ENCODE peak calls at places on chromosomes 5 and 9, in nine cellular contexts. One of them, this sample, is unnamed.

GRCh38 chr5:68872088-68872842 is 221.5 kb upstream of the SLC30A5 start:
- DNase-seq in NCI-H1694: no peak
- DNase-seq in osteocyte: no peak
- DNase-seq in NCI-H2081: no peak
- DNase-seq in HFF-Myc: no peak
- DNase-seq in BJ: no peak
- DNase-seq in GM04504: no peak
- DNase-seq in ELF-1: peak
- DNase-seq in frontal cortex: no peak
- DNase-seq in this sample: peak

GRCh38 chr9:133048595-133048994 is 13.2 kb upstream of the CEL start:
- DNase-seq in BJ: no peak
- DNase-seq in ELF-1: no peak
- DNase-seq in GM04504: no peak
- DNase-seq in osteocyte: no peak
- DNase-seq in NCI-H2081: peak
- DNase-seq in NCI-H1694: peak
- DNase-seq in HFF-Myc: no peak
- DNase-seq in frontal cortex: no peak
- DNase-seq in this sample: no peak

GRCh38 chr5:73519531-73520283 is 21.5 kb downstream of the BTF3 start:
- DNase-seq in HFF-Myc: peak
- DNase-seq in osteocyte: no peak
- DNase-seq in BJ: no peak
- DNase-seq in NCI-H2081: peak
- DNase-seq in NCI-H1694: peak
- DNase-seq in GM04504: peak
- DNase-seq in ELF-1: peak
- DNase-seq in frontal cortex: peak
- DNase-seq in this sample: peak

GRCh38 chr5:179818746-179819295 is 1.9 kb upstream of the SQSTM1 start:
- DNase-seq in HFF-Myc: no peak
- DNase-seq in BJ: peak
- DNase-seq in NCI-H1694: no peak
- DNase-seq in osteocyte: peak
- DNase-seq in GM04504: peak
- DNase-seq in NCI-H2081: peak
- DNase-seq in frontal cortex: peak
- DNase-seq in ELF-1: peak
- DNase-seq in this sample: no peak

GRCh38 chr5:38433160-38433861 is 123.1 kb downstream of the LIFR start:
- DNase-seq in ELF-1: no peak
- DNase-seq in frontal cortex: no peak
- DNase-seq in BJ: peak
- DNase-seq in NCI-H2081: no peak
- DNase-seq in GM04504: no peak
- DNase-seq in NCI-H1694: no peak
- DNase-seq in osteocyte: peak
- DNase-seq in HFF-Myc: peak
- DNase-seq in this sample: peak

GRCh38 chr5:82151622-82152021 is 126.5 kb downstream of the RPS23 start:
- DNase-seq in osteocyte: no peak
- DNase-seq in ELF-1: no peak
- DNase-seq in NCI-H1694: no peak
- DNase-seq in GM04504: no peak
- DNase-seq in BJ: no peak
- DNase-seq in HFF-Myc: no peak
- DNase-seq in NCI-H2081: no peak
- DNase-seq in frontal cortex: no peak
- DNase-seq in this sample: peak

GRCh38 chr9:114037961-114038723 is 40.0 kb downstream of the AMBP start:
- DNase-seq in HFF-Myc: no peak
- DNase-seq in NCI-H2081: no peak
- DNase-seq in frontal cortex: no peak
- DNase-seq in osteocyte: peak
- DNase-seq in ELF-1: peak
- DNase-seq in BJ: no peak
- DNase-seq in GM04504: no peak
- DNase-seq in NCI-H1694: no peak
- DNase-seq in this sample: no peak

GRCh38 chr5:113147088-113147487 is 170.5 kb downstream of the DCP2 start:
- DNase-seq in HFF-Myc: peak
- DNase-seq in ELF-1: no peak
- DNase-seq in frontal cortex: no peak
- DNase-seq in NCI-H1694: no peak
- DNase-seq in osteocyte: no peak
- DNase-seq in NCI-H2081: no peak
- DNase-seq in GM04504: peak
- DNase-seq in BJ: peak
- DNase-seq in this sample: no peak

GRCh38 chr5:534006-534742 is 9.9 kb upstream of the SLC9A3 start:
- DNase-seq in frontal cortex: no peak
- DNase-seq in NCI-H1694: no peak
- DNase-seq in osteocyte: no peak
- DNase-seq in GM04504: no peak
- DNase-seq in BJ: no peak
- DNase-seq in HFF-Myc: no peak
- DNase-seq in NCI-H2081: no peak
- DNase-seq in ELF-1: no peak
- DNase-seq in this sample: no peak

GRCh38 chr5:95808013-95808685 is 14.4 kb downstream of the GLRX start:
- DNase-seq in osteocyte: no peak
- DNase-seq in BJ: no peak
- DNase-seq in NCI-H2081: no peak
- DNase-seq in HFF-Myc: no peak
- DNase-seq in ELF-1: no peak
- DNase-seq in NCI-H1694: no peak
- DNase-seq in GM04504: no peak
- DNase-seq in frontal cortex: no peak
- DNase-seq in this sample: no peak

GRCh38 chr9:98146101-98146991 is 27.3 kb upstream of the TRIM14 start:
- DNase-seq in ELF-1: peak
- DNase-seq in NCI-H2081: no peak
- DNase-seq in GM04504: peak
- DNase-seq in NCI-H1694: no peak
- DNase-seq in frontal cortex: no peak
- DNase-seq in HFF-Myc: no peak
- DNase-seq in BJ: no peak
- DNase-seq in osteocyte: no peak
- DNase-seq in this sample: no peak

GRCh38 chr9:35923927-35924763 is 14.9 kb downstream of the SPAAR start:
- DNase-seq in ELF-1: no peak
- DNase-seq in GM04504: peak
- DNase-seq in osteocyte: no peak
- DNase-seq in BJ: peak
- DNase-seq in NCI-H1694: no peak
- DNase-seq in frontal cortex: no peak
- DNase-seq in NCI-H2081: no peak
- DNase-seq in HFF-Myc: peak
- DNase-seq in this sample: no peak

GRCh38 chr5:53997736-53998627 is 312.4 kb downstream of the ARL15 start:
- DNase-seq in ELF-1: peak
- DNase-seq in HFF-Myc: no peak
- DNase-seq in NCI-H1694: no peak
- DNase-seq in osteocyte: no peak
- DNase-seq in BJ: no peak
- DNase-seq in NCI-H2081: no peak
- DNase-seq in frontal cortex: no peak
- DNase-seq in GM04504: no peak
- DNase-seq in this sample: no peak

GRCh38 chr9:84504360-84504759 is 163.8 kb upstream of the SLC28A3 start:
- DNase-seq in HFF-Myc: no peak
- DNase-seq in NCI-H2081: no peak
- DNase-seq in ELF-1: no peak
- DNase-seq in BJ: no peak
- DNase-seq in osteocyte: no peak
- DNase-seq in frontal cortex: no peak
- DNase-seq in NCI-H1694: no peak
- DNase-seq in GM04504: no peak
- DNase-seq in this sample: no peak

GRCh38 chr5:179766021-179766725 is 27.6 kb upstream of the LTC4S start:
- DNase-seq in NCI-H1694: no peak
- DNase-seq in ELF-1: peak
- DNase-seq in NCI-H2081: no peak
- DNase-seq in HFF-Myc: no peak
- DNase-seq in frontal cortex: no peak
- DNase-seq in BJ: no peak
- DNase-seq in GM04504: no peak
- DNase-seq in osteocyte: no peak
- DNase-seq in this sample: peak

GRCh38 chr9:127445851-127446719 is 5.1 kb downstream of the RPL12 start:
- DNase-seq in BJ: no peak
- DNase-seq in frontal cortex: no peak
- DNase-seq in osteocyte: no peak
- DNase-seq in ELF-1: peak
- DNase-seq in NCI-H2081: no peak
- DNase-seq in GM04504: no peak
- DNase-seq in HFF-Myc: peak
- DNase-seq in NCI-H1694: no peak
- DNase-seq in this sample: no peak

GRCh38 chr9:128383007-128383753 is 12.0 kb downstream of the URM1 start:
- DNase-seq in BJ: no peak
- DNase-seq in osteocyte: no peak
- DNase-seq in GM04504: no peak
- DNase-seq in ELF-1: peak
- DNase-seq in frontal cortex: no peak
- DNase-seq in NCI-H1694: peak
- DNase-seq in HFF-Myc: no peak
- DNase-seq in NCI-H2081: no peak
- DNase-seq in this sample: peak

GRCh38 chr9:130532426-130532825 is 47.0 kb upstream of the FUBP3 start:
- DNase-seq in NCI-H2081: no peak
- DNase-seq in NCI-H1694: no peak
- DNase-seq in osteocyte: no peak
- DNase-seq in BJ: no peak
- DNase-seq in ELF-1: peak
- DNase-seq in frontal cortex: no peak
- DNase-seq in HFF-Myc: no peak
- DNase-seq in GM04504: no peak
- DNase-seq in this sample: no peak

GRCh38 chr9:97374811-97375210 is 37.1 kb upstream of the TDRD7 start:
- DNase-seq in HFF-Myc: no peak
- DNase-seq in osteocyte: no peak
- DNase-seq in NCI-H1694: no peak
- DNase-seq in GM04504: no peak
- DNase-seq in ELF-1: no peak
- DNase-seq in frontal cortex: no peak
- DNase-seq in BJ: no peak
- DNase-seq in NCI-H2081: no peak
- DNase-seq in this sample: no peak

GRCh38 chr5:154648706-154649105 is 106.5 kb upstream of the LARP1 start:
- DNase-seq in BJ: no peak
- DNase-seq in HFF-Myc: no peak
- DNase-seq in NCI-H2081: no peak
- DNase-seq in osteocyte: no peak
- DNase-seq in NCI-H1694: no peak
- DNase-seq in GM04504: no peak
- DNase-seq in ELF-1: no peak
- DNase-seq in frontal cortex: no peak
- DNase-seq in this sample: no peak

GRCh38 chr5:173765030-173765644 is 123.0 kb upstream of the CPEB4 start:
- DNase-seq in NCI-H1694: no peak
- DNase-seq in frontal cortex: no peak
- DNase-seq in HFF-Myc: no peak
- DNase-seq in BJ: no peak
- DNase-seq in ELF-1: no peak
- DNase-seq in GM04504: no peak
- DNase-seq in osteocyte: no peak
- DNase-seq in NCI-H2081: no peak
- DNase-seq in this sample: no peak

GRCh38 chr5:56514246-56514645 is 281.1 kb upstream of the ANKRD55 start:
- DNase-seq in GM04504: no peak
- DNase-seq in osteocyte: no peak
- DNase-seq in NCI-H2081: no peak
- DNase-seq in BJ: no peak
- DNase-seq in frontal cortex: no peak
- DNase-seq in HFF-Myc: no peak
- DNase-seq in NCI-H1694: no peak
- DNase-seq in ELF-1: peak
- DNase-seq in this sample: no peak

GRCh38 chr9:117488659-117489058 is 73.8 kb upstream of the ASTN2 start:
- DNase-seq in HFF-Myc: no peak
- DNase-seq in ELF-1: no peak
- DNase-seq in osteocyte: no peak
- DNase-seq in frontal cortex: no peak
- DNase-seq in BJ: no peak
- DNase-seq in GM04504: no peak
- DNase-seq in NCI-H2081: no peak
- DNase-seq in NCI-H1694: no peak
- DNase-seq in this sample: no peak

GRCh38 chr5:103668281-103668680 is 105.7 kb upstream of the NUDT12 start:
- DNase-seq in osteocyte: no peak
- DNase-seq in NCI-H1694: no peak
- DNase-seq in NCI-H2081: no peak
- DNase-seq in GM04504: no peak
- DNase-seq in frontal cortex: no peak
- DNase-seq in HFF-Myc: no peak
- DNase-seq in BJ: no peak
- DNase-seq in ELF-1: no peak
- DNase-seq in this sample: no peak

GRCh38 chr5:177476531-177477233 is 3.2 kb upstream of the DBN1 start:
- DNase-seq in osteocyte: no peak
- DNase-seq in GM04504: no peak
- DNase-seq in BJ: no peak
- DNase-seq in ELF-1: peak
- DNase-seq in frontal cortex: no peak
- DNase-seq in NCI-H1694: no peak
- DNase-seq in HFF-Myc: no peak
- DNase-seq in NCI-H2081: no peak
- DNase-seq in this sample: no peak

GRCh38 chr5:148829734-148830133 is 3.3 kb downstream of the ADRB2 start:
- DNase-seq in ELF-1: no peak
- DNase-seq in BJ: no peak
- DNase-seq in NCI-H2081: no peak
- DNase-seq in osteocyte: no peak
- DNase-seq in GM04504: no peak
- DNase-seq in frontal cortex: no peak
- DNase-seq in NCI-H1694: no peak
- DNase-seq in HFF-Myc: no peak
- DNase-seq in this sample: no peak